ENCODE peak calls at places on chromosomes 2 and 18, in five cellular contexts. A is AG08396; X is keratinocyte; Y is epithelial cell of esophagus; Z is stimulated activated CD8-positive, alpha-beta memory T cell treated with anti-CD3 and anti-CD28 coated beads, Interleukin-15, amount 100 ng/mL, for 24 hours. K is an unnamed sample.

GRCh38 chr2:31239842-31240198 is 5.9 kb downstream of the EHD3 start:
- DNase-seq in A (peak; percentile 81), X (no peak), Y (no peak), Z (no peak), K (no peak)

GRCh38 chr2:71154798-71155197 is 24.4 kb downstream of the MPHOSPH10 start:
- DNase-seq in A (no peak), X (no peak), Y (peak; percentile 71), Z (no peak), K (no peak)

GRCh38 chr2:216829533-216829932 is 30.3 kb downstream of the TNP1 start:
- DNase-seq in A (peak; percentile 35), X (no peak), Y (peak; percentile 25), Z (no peak), K (peak; percentile 73)

GRCh38 chr2:19819097-19820065 is 82.4 kb downstream of the TTC32 start:
- DNase-seq in A (peak; percentile 32), X (peak; percentile 75), Y (peak; percentile 85), Z (no peak), K (peak; percentile 75)

GRCh38 chr2:230925443-230925878 is 419 bp upstream of the GPR55 start:
- DNase-seq in A (no peak), X (no peak), Y (peak; percentile 14), Z (no peak), K (no peak)

GRCh38 chr2:10319892-10320574 is 17.3 kb downstream of the HPCAL1 start:
- DNase-seq in A (no peak), X (no peak), Y (no peak), Z (no peak), K (no peak)

GRCh38 chr18:48933578-48934399 is 17.0 kb downstream of the SMAD7 start:
- DNase-seq in A (no peak), X (no peak), Y (no peak), Z (no peak), K (peak; percentile 53)

GRCh38 chr2:101678379-101678778 is 19.1 kb upstream of the MAP4K4 start:
- DNase-seq in A (no peak), X (no peak), Y (no peak), Z (no peak), K (no peak)

GRCh38 chr2:239791727-239792648 is 233.2 kb downstream of the NDUFA10 start:
- DNase-seq in A (no peak), X (no peak), Y (no peak), Z (no peak), K (no peak)

GRCh38 chr2:210502997-210503621 is 26.6 kb upstream of the LANCL1 start:
- DNase-seq in A (peak; percentile 53), X (no peak), Y (peak; percentile 46), Z (no peak), K (peak; percentile 61)

GRCh38 chr2:217637268-217637615 is 365.6 kb downstream of the TNS1 start:
- DNase-seq in A (no peak), X (no peak), Y (no peak), Z (no peak), K (no peak)

GRCh38 chr2:113273031-113273551 is 5.6 kb downstream of the PAX8 start:
- DNase-seq in A (peak; percentile 48), X (no peak), Y (peak; percentile 34), Z (no peak), K (peak; percentile 77)

GRCh38 chr18:24613887-24614286 is 153.4 kb downstream of the HRH4 start:
- DNase-seq in A (no peak), X (no peak), Y (no peak), Z (no peak), K (no peak)

GRCh38 chr18:76885011-76885410 is 62.7 kb downstream of the ZNF236 start:
- DNase-seq in A (no peak), X (no peak), Y (no peak), Z (no peak), K (no peak)

K was measured in renal cortical epithelial cell.